ENCODE peak calls at places on chromosomes 12 and 14, in four cellular contexts. P, E, Z and U are unnamed samples.

GRCh38 chr14:96502621-96503251 is 554 bp downstream of the PAPOLA start:
- DNase-seq in P (peak), E (no peak), Z (peak), U (peak)

GRCh38 chr14:68285421-68286179 is 466.0 kb downstream of the RAD51B start:
- DNase-seq in P (no peak), E (peak), Z (peak), U (no peak)

GRCh38 chr12:110922652-110923051 is 2.3 kb upstream of the MYL2 start:
- DNase-seq in P (no peak), E (no peak), Z (no peak), U (no peak)

GRCh38 chr12:130481392-130481879 is 143.7 kb downstream of the PIWIL1 start:
- DNase-seq in P (no peak), E (no peak), Z (no peak), U (no peak)

GRCh38 chr12:115598827-115599226 is 678.7 kb downstream of the MED13L start:
- DNase-seq in P (no peak), E (no peak), Z (peak), U (no peak)

GRCh38 chr12:107593713-107594381 is 91.8 kb upstream of the PWP1 start:
- DNase-seq in P (no peak), E (no peak), Z (no peak), U (no peak)

GRCh38 chr14:76546426-76547221 is 170.7 kb downstream of the ESRRB start:
- DNase-seq in P (peak), E (no peak), Z (no peak), U (no peak)

GRCh38 chr12:121036810-121037326 is 2.2 kb downstream of the OASL start:
- DNase-seq in P (peak), E (peak), Z (peak), U (no peak)

GRCh38 chr12:96091833-96092232 is 56.4 kb upstream of the LTA4H start:
- DNase-seq in P (peak), E (no peak), Z (no peak), U (no peak)
- TF ChIP-seq CTCF in P (peak), E (no peak), Z (no peak), U (no peak)

GRCh38 chr14:103861413-103862392 is 14.3 kb upstream of the PPP1R13B start:
- DNase-seq in P (no peak), E (no peak), Z (peak), U (no peak)
- TF ChIP-seq CTCF in P (no peak), E (no peak), Z (no peak), U (no peak)

GRCh38 chr12:53996886-53997217 is 3.1 kb upstream of the HOXC9 start:
- DNase-seq in P (no peak), E (no peak), Z (no peak), U (no peak)

GRCh38 chr12:53995311-53996187 is 4.4 kb upstream of the HOXC9 start:
- DNase-seq in P (no peak), E (no peak), Z (no peak), U (no peak)

GRCh38 chr12:53997324-53998173 is 2.4 kb upstream of the HOXC9 start:
- DNase-seq in P (no peak), E (no peak), Z (no peak), U (no peak)

GRCh38 chr12:53994691-53995310 is 5.2 kb upstream of the HOXC9 start:
- DNase-seq in P (no peak), E (no peak), Z (no peak), U (no peak)

GRCh38 chr12:53996188-53996885 is 3.6 kb upstream of the HOXC9 start:
- DNase-seq in P (no peak), E (no peak), Z (no peak), U (no peak)
- TF ChIP-seq CTCF in P (no peak), E (no peak), Z (no peak), U (no peak)

GRCh38 chr14:56487761-56488160 is 91.8 kb upstream of the TMEM260 start:
- DNase-seq in P (peak), E (no peak), Z (peak), U (no peak)

GRCh38 chr14:56487090-56487667 is 92.4 kb upstream of the TMEM260 start:
- DNase-seq in P (peak), E (no peak), Z (peak), U (no peak)

GRCh38 chr14:56491299-56492285 is 88.0 kb upstream of the TMEM260 start:
- DNase-seq in P (peak), E (no peak), Z (peak), U (peak)

GRCh38 chr14:56488306-56488705 is 91.3 kb upstream of the TMEM260 start:
- DNase-seq in P (peak), E (no peak), Z (no peak), U (no peak)

DNA sequence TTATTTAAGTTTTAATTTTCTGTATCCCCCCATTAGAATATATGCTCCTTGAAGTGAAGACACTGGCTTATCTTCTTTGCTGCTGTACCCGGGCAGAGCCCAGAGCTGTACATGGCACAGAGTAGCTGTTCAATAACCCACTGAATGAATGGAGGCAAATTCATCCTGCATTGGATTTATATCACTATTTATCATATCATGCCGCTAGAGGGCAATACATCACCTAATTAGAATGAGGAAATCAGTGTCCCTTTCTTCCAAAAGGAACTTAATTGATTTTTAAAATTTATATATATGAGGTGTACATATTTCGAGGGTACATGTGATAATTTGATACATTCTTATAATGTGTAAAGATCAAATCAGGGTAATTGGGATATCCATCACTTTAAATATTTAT is 89.2 kb upstream of the TMEM260 start:
- DNase-seq in P (peak), E (no peak), Z (peak), U (no peak)
- TF ChIP-seq CTCF in P (peak), E (peak), Z (peak), U (peak)